ENCODE peak calls at places on chromosomes 6 and 20, in seven cellular contexts. G, X, R, K, Z, M and Q are unnamed samples.

GRCh38 chr6:73636048-73636447 is 17.7 kb downstream of the SLC17A5 start:
- DNase-seq in G (no peak), X (no peak), R (no peak), K (no peak), Z (no peak), M (no peak), Q (no peak)

GRCh38 chr6:146090474-146090873 is 61.6 kb downstream of the GRM1 start:
- DNase-seq in G (no peak), X (no peak), R (no peak), K (no peak), Z (no peak), M (peak; percentile 0), Q (peak; percentile 3)

GRCh38 chr6:42199106-42199981 is 4.6 kb upstream of the GUCA1B start:
- DNase-seq in G (no peak), X (no peak), R (no peak), K (no peak), Z (peak; percentile 77), M (peak; percentile 66), Q (peak; percentile 88)

GRCh38 chr6:32668226-32668747 is 1.8 kb upstream of the HLA-DQB1 start:
- DNase-seq in G (peak; percentile 58), X (peak; percentile 13), R (peak; percentile 48), K (no peak), Z (no peak), M (no peak), Q (peak; percentile 6)

GRCh38 chr6:21998539-21998938 is 298.3 kb downstream of the PRL start:
- DNase-seq in G (no peak), X (no peak), R (no peak), K (no peak), Z (no peak), M (no peak), Q (no peak)

GRCh38 chr6:80530096-80530495 is 423.6 kb downstream of the BCKDHB start:
- DNase-seq in G (no peak), X (no peak), R (no peak), K (no peak), Z (no peak), M (no peak), Q (no peak)

GRCh38 chr6:153051801-153052200 is 49.3 kb upstream of the MTRF1L start:
- DNase-seq in G (no peak), X (no peak), R (no peak), K (no peak), Z (no peak), M (no peak), Q (peak; percentile 55)

GRCh38 chr20:38804682-38805501 is 605 bp upstream of the PPP1R16B start:
- DNase-seq in G (no peak), X (peak; percentile 25), R (peak; percentile 25), K (peak; percentile 96), Z (no peak), M (peak; percentile 21), Q (no peak)

GRCh38 chr20:13492001-13492480 is 146.7 kb downstream of the TASP1 start:
- DNase-seq in G (peak; percentile 29), X (peak; percentile 21), R (peak; percentile 85), K (no peak), Z (peak; percentile 82), M (peak; percentile 90), Q (peak; percentile 87)
- TF ChIP-seq CTCF in G (no peak), X (peak; percentile 7), R (peak; percentile 73), K (no peak), Z (no peak), M (peak; percentile 10), Q (peak; percentile 4)

DNA sequence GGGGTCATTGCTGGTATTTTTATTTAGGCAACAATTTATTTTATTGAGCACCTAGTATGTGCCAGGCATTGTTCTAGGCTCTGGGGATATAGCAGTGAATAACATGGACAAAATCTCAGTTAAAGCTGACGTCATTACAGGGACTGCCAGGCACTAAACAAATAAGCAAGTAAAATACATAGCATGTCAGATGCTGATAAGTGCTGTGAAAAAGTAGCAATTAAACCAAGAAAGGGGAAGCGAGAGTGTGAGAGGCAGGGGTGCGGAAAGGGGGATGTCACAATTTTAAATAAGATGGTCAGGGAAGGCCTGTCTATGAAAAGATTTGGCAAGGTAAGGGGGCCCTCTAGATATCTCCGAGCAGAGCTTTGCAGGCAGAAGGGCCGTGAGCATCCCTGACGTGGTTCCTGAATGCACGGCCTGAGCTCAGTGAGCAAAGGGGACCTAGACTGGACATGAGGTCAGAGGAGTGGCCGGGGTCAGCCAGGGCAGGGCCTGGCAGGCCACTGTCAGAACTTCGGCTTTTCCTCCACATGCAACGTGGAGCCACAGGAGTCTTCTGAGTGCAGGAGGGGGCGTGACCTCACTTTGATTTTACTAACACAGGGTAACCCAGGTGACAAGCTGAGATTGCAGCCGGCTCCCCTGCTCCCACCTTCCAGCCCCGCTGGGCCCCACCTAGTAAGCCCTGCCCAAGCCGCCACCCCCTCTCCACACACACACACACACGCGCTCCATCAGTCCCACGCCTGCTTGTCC is 24.2 kb upstream of the SIRPA start:
- DNase-seq in G (no peak), X (no peak), R (no peak), K (no peak), Z (no peak), M (no peak), Q (no peak)
- H3K4me3 ChIP-seq in G (no peak overlapping the region), X (no peak overlapping the region), R (no peak overlapping the region), K (no peak overlapping the region), Z (no peak overlapping the region), M (no peak overlapping the region), Q (no peak overlapping the region)

GRCh38 chr6:56766806-56767178 is 124.1 kb upstream of the DST start:
- DNase-seq in G (no peak), X (no peak), R (no peak), K (peak; percentile 46), Z (peak; percentile 90), M (peak; percentile 80), Q (peak; percentile 78)

GRCh38 chr6:56770011-56770520 is 127.4 kb upstream of the DST start:
- DNase-seq in G (no peak), X (no peak), R (no peak), K (no peak), Z (peak; percentile 50), M (no peak), Q (no peak)

GRCh38 chr6:56766139-56766805 is 123.6 kb upstream of the DST start:
- DNase-seq in G (no peak), X (no peak), R (no peak), K (no peak), Z (no peak), M (no peak), Q (no peak)

GRCh38 chr6:56767435-56767834 is 124.7 kb upstream of the DST start:
- DNase-seq in G (no peak), X (no peak), R (no peak), K (no peak), Z (no peak), M (no peak), Q (no peak)

GRCh38 chr6:56767892-56768531 is 125.3 kb upstream of the DST start:
- DNase-seq in G (no peak), X (no peak), R (no peak), K (no peak), Z (no peak), M (peak; percentile 43), Q (no peak)
- TF ChIP-seq CTCF in G (no peak), X (peak; percentile 25), R (no peak), K (no peak), Z (no peak), M (peak; percentile 18), Q (peak; percentile 9)

DNA sequence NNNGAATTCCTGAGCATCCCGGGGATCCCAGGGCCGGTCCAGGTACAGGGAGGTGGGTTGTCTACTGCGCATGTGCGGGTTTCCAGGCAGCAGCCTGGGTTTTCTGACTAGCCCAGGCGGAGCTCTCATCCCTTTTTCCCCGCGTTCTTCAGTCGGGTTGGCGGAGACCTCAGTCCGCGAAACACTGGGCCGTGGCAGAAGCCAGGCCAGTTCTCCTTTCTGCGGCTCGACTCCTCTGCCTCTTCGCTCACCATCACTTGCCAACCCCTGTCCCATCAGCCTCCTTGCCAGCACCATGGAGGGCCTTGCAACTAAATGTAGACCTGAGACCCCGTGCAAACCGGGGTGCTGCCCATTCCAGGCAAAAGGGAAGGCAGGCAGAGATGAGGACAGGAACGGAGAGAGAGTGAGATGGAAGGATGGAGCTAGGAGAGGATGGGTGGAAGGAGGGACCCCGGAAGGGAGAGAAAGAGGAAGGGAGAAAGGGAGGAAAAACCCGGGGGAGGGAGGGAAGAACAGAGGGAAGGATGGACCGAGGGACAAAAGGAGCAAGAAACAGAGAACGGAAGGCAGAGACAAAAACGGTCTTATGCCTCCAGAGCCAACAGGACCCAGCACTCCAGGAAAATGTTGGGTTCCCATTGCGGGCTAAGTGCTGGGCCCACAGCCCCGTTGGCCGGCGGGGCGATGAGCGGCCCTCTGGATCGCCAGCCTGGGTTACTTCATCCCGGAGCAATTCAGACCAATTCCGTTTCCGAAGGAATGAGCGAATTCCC is 445.4 kb upstream of the DEFB115 start:
- DNase-seq in G (peak; percentile 48), X (no peak), R (no peak), K (no peak), Z (peak; percentile 49), M (peak; percentile 25), Q (peak; percentile 24)
- H3K4me3 ChIP-seq in G (no peak overlapping the region), X (no peak overlapping the region), R (no peak overlapping the region), K (no peak overlapping the region), Z (no peak overlapping the region), M (no peak overlapping the region), Q (no peak overlapping the region)

DNA sequence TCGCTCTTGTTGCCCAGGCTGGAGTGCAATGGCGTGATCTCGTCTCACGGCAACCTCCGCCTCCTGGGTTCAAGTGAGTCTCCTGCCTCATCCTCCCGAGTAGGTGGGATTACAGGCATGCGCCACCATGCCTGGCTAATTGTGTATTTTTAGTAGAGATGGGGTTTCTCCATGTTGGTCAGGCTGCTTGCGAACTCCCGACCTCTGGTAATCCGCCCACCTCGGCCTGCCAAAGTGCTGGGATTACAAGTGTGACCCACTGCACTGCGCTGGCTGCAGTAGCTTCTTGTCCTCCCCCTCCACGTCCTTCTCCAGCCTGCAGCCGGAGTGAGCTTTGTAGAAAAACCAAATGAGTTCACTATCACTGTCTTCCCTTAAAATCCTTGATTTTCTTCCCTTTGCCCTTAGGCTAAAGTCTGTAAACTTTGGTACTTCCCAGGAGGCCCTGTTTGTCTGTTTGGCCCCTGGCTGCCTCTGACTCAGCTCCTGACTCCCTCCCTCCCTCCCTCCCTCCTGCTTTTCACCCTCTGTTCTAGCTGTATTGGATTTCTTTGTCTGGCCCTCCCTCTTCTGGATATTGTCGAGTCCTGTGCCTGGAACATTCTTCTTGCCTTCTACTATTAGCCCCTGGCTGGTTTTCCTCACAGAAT is 12.9 kb downstream of the PARD6B start:
- DNase-seq in G (peak; percentile 50), X (peak; percentile 67), R (peak; percentile 78), K (peak; percentile 42), Z (peak; percentile 91), M (peak; percentile 90), Q (peak; percentile 90)
- TF ChIP-seq CTCF in G (no peak), X (peak; percentile 16), R (no peak), K (no peak), Z (peak; percentile 24), M (peak; percentile 47), Q (peak; percentile 48)

GRCh38 chr20:15653396-15654207 is 919.6 kb downstream of the KIF16B start:
- DNase-seq in G (no peak), X (no peak), R (no peak), K (no peak), Z (no peak), M (no peak), Q (no peak)
- H3K4me3 ChIP-seq in G (no peak overlapping the region), X (no peak overlapping the region), R (no peak overlapping the region), K (no peak overlapping the region), Z (no peak overlapping the region), M (no peak overlapping the region), Q (no peak overlapping the region)